ENCODE peak calls at places on chromosome 14, in ten cellular contexts. One of them, this sample, is unnamed.

GRCh38 chr14:102986810-102987579 is 64.5 kb downstream of the AMN start:
- DNase-seq in mammary epithelial cell: peak; percentile 99
- DNase-seq in upper lobe of right lung: no peak
- DNase-seq in A549: no peak
- DNase-seq in uterus: no peak
- DNase-seq in PC-3: peak; percentile 76
- DNase-seq in choroid plexus epithelial cell: peak; percentile 67
- DNase-seq in stomach: no peak
- DNase-seq in GM06990: no peak
- DNase-seq in AG10803: peak; percentile 36
- DNase-seq in this sample: peak; percentile 74

GRCh38 chr14:69154779-69155178 is 1.9 kb upstream of the DCAF5 start:
- DNase-seq in mammary epithelial cell: no peak
- DNase-seq in upper lobe of right lung: no peak
- DNase-seq in A549: peak; percentile 74
- DNase-seq in uterus: no peak
- DNase-seq in PC-3: peak; percentile 70
- DNase-seq in choroid plexus epithelial cell: peak; percentile 57
- DNase-seq in stomach: peak; percentile 55
- DNase-seq in GM06990: no peak
- DNase-seq in AG10803: no peak
- DNase-seq in this sample: peak; percentile 50

GRCh38 chr14:102748806-102749205 is 28.4 kb upstream of the TRAF3 start:
- DNase-seq in mammary epithelial cell: no peak
- DNase-seq in upper lobe of right lung: no peak
- DNase-seq in A549: no peak
- DNase-seq in uterus: no peak
- DNase-seq in PC-3: no peak
- DNase-seq in choroid plexus epithelial cell: no peak
- DNase-seq in stomach: no peak
- DNase-seq in GM06990: no peak
- DNase-seq in AG10803: no peak
- DNase-seq in this sample: no peak

GRCh38 chr14:76862546-76863282 is 36.5 kb downstream of the LRRC74A start:
- DNase-seq in mammary epithelial cell: no peak
- DNase-seq in upper lobe of right lung: no peak
- DNase-seq in A549: no peak
- DNase-seq in uterus: no peak
- DNase-seq in PC-3: no peak
- DNase-seq in choroid plexus epithelial cell: no peak
- DNase-seq in stomach: no peak
- DNase-seq in GM06990: no peak
- DNase-seq in AG10803: no peak
- DNase-seq in this sample: no peak

GRCh38 chr14:69315302-69315701 is 55.3 kb downstream of the GALNT16 start:
- DNase-seq in mammary epithelial cell: no peak
- DNase-seq in upper lobe of right lung: peak; percentile 30
- DNase-seq in A549: peak; percentile 27
- DNase-seq in uterus: peak; percentile 17
- DNase-seq in PC-3: peak; percentile 81
- DNase-seq in choroid plexus epithelial cell: peak; percentile 29
- DNase-seq in stomach: no peak
- DNase-seq in GM06990: no peak
- DNase-seq in AG10803: no peak
- DNase-seq in this sample: no peak

GRCh38 chr14:69226178-69226577 is 33.8 kb upstream of the GALNT16 start:
- DNase-seq in mammary epithelial cell: no peak
- DNase-seq in upper lobe of right lung: no peak
- DNase-seq in A549: no peak
- DNase-seq in uterus: no peak
- DNase-seq in PC-3: no peak
- DNase-seq in choroid plexus epithelial cell: no peak
- DNase-seq in stomach: no peak
- DNase-seq in GM06990: no peak
- DNase-seq in AG10803: no peak
- DNase-seq in this sample: peak; percentile 78

GRCh38 chr14:32980887-32981501 is 42.3 kb downstream of the NPAS3 start:
- DNase-seq in mammary epithelial cell: no peak
- DNase-seq in upper lobe of right lung: no peak
- DNase-seq in A549: no peak
- DNase-seq in uterus: no peak
- DNase-seq in PC-3: no peak
- DNase-seq in choroid plexus epithelial cell: no peak
- DNase-seq in stomach: no peak
- DNase-seq in GM06990: no peak
- DNase-seq in AG10803: no peak
- DNase-seq in this sample: no peak

GRCh38 chr14:68137704-68138619 is 318.4 kb downstream of the RAD51B start:
- DNase-seq in mammary epithelial cell: peak; percentile 99
- DNase-seq in upper lobe of right lung: no peak
- DNase-seq in A549: peak; percentile 98
- DNase-seq in uterus: peak; percentile 73
- DNase-seq in PC-3: peak; percentile 98
- DNase-seq in choroid plexus epithelial cell: peak; percentile 98
- DNase-seq in stomach: peak; percentile 32
- DNase-seq in GM06990: no peak
- DNase-seq in AG10803: peak; percentile 95
- DNase-seq in this sample: peak; percentile 87

GRCh38 chr14:20682127-20682434 is 2.3 kb upstream of the RNASE4 start:
- DNase-seq in mammary epithelial cell: no peak
- DNase-seq in upper lobe of right lung: no peak
- DNase-seq in A549: no peak
- DNase-seq in uterus: no peak
- DNase-seq in PC-3: no peak
- DNase-seq in choroid plexus epithelial cell: no peak
- DNase-seq in stomach: peak; percentile 53
- DNase-seq in GM06990: no peak
- DNase-seq in AG10803: no peak
- DNase-seq in this sample: no peak

GRCh38 chr14:92105845-92106094 is 612 bp downstream of the ATXN3 start:
- DNase-seq in mammary epithelial cell: no peak
- DNase-seq in upper lobe of right lung: peak; percentile 73
- DNase-seq in A549: peak; percentile 46
- DNase-seq in uterus: peak; percentile 55
- DNase-seq in PC-3: peak; percentile 41
- DNase-seq in choroid plexus epithelial cell: no peak
- DNase-seq in stomach: peak; percentile 38
- DNase-seq in GM06990: no peak
- DNase-seq in AG10803: peak; percentile 58
- DNase-seq in this sample: no peak

GRCh38 chr14:42421377-42422078 is 814.9 kb downstream of the LRFN5 start:
- DNase-seq in mammary epithelial cell: no peak
- DNase-seq in upper lobe of right lung: no peak
- DNase-seq in A549: no peak
- DNase-seq in uterus: no peak
- DNase-seq in PC-3: peak; percentile 12
- DNase-seq in choroid plexus epithelial cell: no peak
- DNase-seq in stomach: no peak
- DNase-seq in GM06990: no peak
- DNase-seq in AG10803: no peak
- DNase-seq in this sample: no peak

GRCh38 chr14:31303654-31304053 is 96.1 kb upstream of the HECTD1 start:
- DNase-seq in mammary epithelial cell: no peak
- DNase-seq in upper lobe of right lung: no peak
- DNase-seq in A549: no peak
- DNase-seq in uterus: no peak
- DNase-seq in PC-3: no peak
- DNase-seq in choroid plexus epithelial cell: no peak
- DNase-seq in stomach: no peak
- DNase-seq in GM06990: no peak
- DNase-seq in AG10803: no peak
- DNase-seq in this sample: no peak

GRCh38 chr14:31307618-31308017 is 100.0 kb upstream of the HECTD1 start:
- DNase-seq in mammary epithelial cell: no peak
- DNase-seq in upper lobe of right lung: no peak
- DNase-seq in A549: no peak
- DNase-seq in uterus: no peak
- DNase-seq in PC-3: no peak
- DNase-seq in choroid plexus epithelial cell: no peak
- DNase-seq in stomach: no peak
- DNase-seq in GM06990: no peak
- DNase-seq in AG10803: no peak
- DNase-seq in this sample: no peak

GRCh38 chr14:31312934-31313333 is 105.3 kb upstream of the HECTD1 start:
- DNase-seq in mammary epithelial cell: no peak
- DNase-seq in upper lobe of right lung: no peak
- DNase-seq in A549: no peak
- DNase-seq in uterus: no peak
- DNase-seq in PC-3: no peak
- DNase-seq in choroid plexus epithelial cell: no peak
- DNase-seq in stomach: no peak
- DNase-seq in GM06990: no peak
- DNase-seq in AG10803: no peak
- DNase-seq in this sample: no peak

GRCh38 chr14:31307198-31307597 is 99.6 kb upstream of the HECTD1 start:
- DNase-seq in mammary epithelial cell: no peak
- DNase-seq in upper lobe of right lung: no peak
- DNase-seq in A549: no peak
- DNase-seq in uterus: no peak
- DNase-seq in PC-3: peak; percentile 46
- DNase-seq in choroid plexus epithelial cell: no peak
- DNase-seq in stomach: no peak
- DNase-seq in GM06990: no peak
- DNase-seq in AG10803: no peak
- DNase-seq in this sample: no peak
- H3K4me3 ChIP-seq in mammary epithelial cell: no peak overlapping the region
- H3K4me3 ChIP-seq in upper lobe of right lung: no peak overlapping the region
- H3K4me3 ChIP-seq in A549: no peak overlapping the region
- H3K4me3 ChIP-seq in uterus: no peak overlapping the region
- H3K4me3 ChIP-seq in PC-3: no peak overlapping the region
- H3K4me3 ChIP-seq in choroid plexus epithelial cell: no peak overlapping the region
- H3K4me3 ChIP-seq in stomach: no peak overlapping the region
- H3K4me3 ChIP-seq in GM06990: no peak overlapping the region
- H3K4me3 ChIP-seq in AG10803: no peak overlapping the region
- H3K4me3 ChIP-seq in this sample: no peak overlapping the region

GRCh38 chr14:73753887-73754880 is 40.0 kb upstream of the PNMA1 start:
- DNase-seq in mammary epithelial cell: no peak
- DNase-seq in upper lobe of right lung: no peak
- DNase-seq in A549: no peak
- DNase-seq in uterus: no peak
- DNase-seq in PC-3: peak; percentile 56
- DNase-seq in choroid plexus epithelial cell: no peak
- DNase-seq in stomach: no peak
- DNase-seq in GM06990: peak; percentile 72
- DNase-seq in AG10803: peak; percentile 63
- DNase-seq in this sample: no peak

GRCh38 chr14:73754911-73755360 is 40.8 kb upstream of the PNMA1 start:
- DNase-seq in mammary epithelial cell: no peak
- DNase-seq in upper lobe of right lung: no peak
- DNase-seq in A549: no peak
- DNase-seq in uterus: no peak
- DNase-seq in PC-3: no peak
- DNase-seq in choroid plexus epithelial cell: peak; percentile 54
- DNase-seq in stomach: peak; percentile 71
- DNase-seq in GM06990: no peak
- DNase-seq in AG10803: peak; percentile 74
- DNase-seq in this sample: peak; percentile 69

GRCh38 chr14:73757381-73757780 is 43.2 kb upstream of the PNMA1 start:
- DNase-seq in mammary epithelial cell: no peak
- DNase-seq in upper lobe of right lung: no peak
- DNase-seq in A549: no peak
- DNase-seq in uterus: no peak
- DNase-seq in PC-3: no peak
- DNase-seq in choroid plexus epithelial cell: no peak
- DNase-seq in stomach: no peak
- DNase-seq in GM06990: no peak
- DNase-seq in AG10803: no peak
- DNase-seq in this sample: no peak

GRCh38 chr14:73753043-73753886 is 39.1 kb upstream of the PNMA1 start:
- DNase-seq in mammary epithelial cell: no peak
- DNase-seq in upper lobe of right lung: peak; percentile 76
- DNase-seq in A549: no peak
- DNase-seq in uterus: peak; percentile 77
- DNase-seq in PC-3: no peak
- DNase-seq in choroid plexus epithelial cell: no peak
- DNase-seq in stomach: peak; percentile 76
- DNase-seq in GM06990: no peak
- DNase-seq in AG10803: no peak
- DNase-seq in this sample: peak; percentile 33

DNA sequence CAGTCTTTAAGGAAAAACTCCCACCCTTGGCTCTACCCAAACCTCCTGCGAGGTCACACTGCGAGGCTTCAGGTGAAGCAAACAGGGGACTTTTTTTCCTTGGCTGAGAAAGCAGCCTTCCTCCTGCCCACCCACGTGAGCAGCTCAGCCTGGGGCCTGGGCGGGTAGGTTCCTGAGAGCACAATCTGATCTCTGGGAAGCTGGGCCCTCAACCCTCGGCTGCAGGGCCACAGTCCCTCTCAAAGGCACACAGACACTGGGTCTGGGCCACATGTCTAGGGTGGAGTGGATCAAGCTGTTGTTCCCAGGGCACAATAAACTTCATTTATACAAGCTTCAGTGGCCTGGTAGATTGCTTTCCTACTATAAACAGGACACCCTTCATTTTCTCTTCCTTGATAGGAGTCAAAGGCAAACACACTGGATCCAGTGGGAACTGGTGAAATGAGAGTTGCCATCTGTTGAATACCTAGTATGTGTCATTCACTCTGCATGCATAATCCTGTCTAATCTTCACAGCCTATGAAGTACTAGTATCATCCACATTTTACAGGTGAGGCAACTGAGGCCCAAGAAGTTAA is 41.3 kb upstream of the PNMA1 start:
- DNase-seq in mammary epithelial cell: peak; percentile 70
- DNase-seq in upper lobe of right lung: peak; percentile 78
- DNase-seq in A549: no peak
- DNase-seq in uterus: no peak
- DNase-seq in PC-3: no peak
- DNase-seq in choroid plexus epithelial cell: no peak
- DNase-seq in stomach: peak; percentile 55
- DNase-seq in GM06990: no peak
- DNase-seq in AG10803: no peak
- DNase-seq in this sample: no peak
- H3K4me3 ChIP-seq in mammary epithelial cell: no peak overlapping the region
- H3K4me3 ChIP-seq in upper lobe of right lung: peak overlapping the region; percentile 23
- H3K4me3 ChIP-seq in A549: no peak overlapping the region
- H3K4me3 ChIP-seq in uterus: no peak overlapping the region
- H3K4me3 ChIP-seq in PC-3: peak overlapping the region; percentile 2
- H3K4me3 ChIP-seq in choroid plexus epithelial cell: no peak overlapping the region
- H3K4me3 ChIP-seq in stomach: no peak overlapping the region
- H3K4me3 ChIP-seq in GM06990: peak overlapping the region; percentile 89
- H3K4me3 ChIP-seq in AG10803: peak overlapping the region; percentile 47
- H3K4me3 ChIP-seq in this sample: peak overlapping the region; percentile 31

GRCh38 chr14:93976477-93977057 is at the start of gene ASB2:
- DNase-seq in mammary epithelial cell: no peak
- DNase-seq in upper lobe of right lung: no peak
- DNase-seq in A549: no peak
- DNase-seq in uterus: peak; percentile 83
- DNase-seq in PC-3: no peak
- DNase-seq in choroid plexus epithelial cell: no peak
- DNase-seq in stomach: no peak
- DNase-seq in GM06990: no peak
- DNase-seq in AG10803: no peak
- DNase-seq in this sample: no peak
- H3K4me3 ChIP-seq in mammary epithelial cell: no peak within 1 kb of the TSS
- H3K4me3 ChIP-seq in upper lobe of right lung: peak within 1 kb of the TSS; percentile 11
- H3K4me3 ChIP-seq in A549: no peak within 1 kb of the TSS
- H3K4me3 ChIP-seq in uterus: peak within 1 kb of the TSS; percentile 45
- H3K4me3 ChIP-seq in PC-3: no peak within 1 kb of the TSS
- H3K4me3 ChIP-seq in choroid plexus epithelial cell: no peak within 1 kb of the TSS
- H3K4me3 ChIP-seq in stomach: peak within 1 kb of the TSS; percentile 43
- H3K4me3 ChIP-seq in GM06990: peak within 1 kb of the TSS; percentile 36
- H3K4me3 ChIP-seq in AG10803: no peak within 1 kb of the TSS
- H3K4me3 ChIP-seq in this sample: no peak within 1 kb of the TSS

GRCh38 chr14:57865066-57865449 is 834 bp downstream of the SLC35F4 start:
- DNase-seq in mammary epithelial cell: no peak
- DNase-seq in upper lobe of right lung: no peak
- DNase-seq in A549: no peak
- DNase-seq in uterus: no peak
- DNase-seq in PC-3: no peak
- DNase-seq in choroid plexus epithelial cell: no peak
- DNase-seq in stomach: no peak
- DNase-seq in GM06990: no peak
- DNase-seq in AG10803: no peak
- DNase-seq in this sample: no peak
- H3K4me3 ChIP-seq in mammary epithelial cell: no peak overlapping the region
- H3K4me3 ChIP-seq in upper lobe of right lung: no peak overlapping the region
- H3K4me3 ChIP-seq in A549: no peak overlapping the region
- H3K4me3 ChIP-seq in uterus: no peak overlapping the region
- H3K4me3 ChIP-seq in PC-3: no peak overlapping the region
- H3K4me3 ChIP-seq in choroid plexus epithelial cell: no peak overlapping the region
- H3K4me3 ChIP-seq in stomach: peak overlapping the region; percentile 12
- H3K4me3 ChIP-seq in GM06990: no peak overlapping the region
- H3K4me3 ChIP-seq in AG10803: no peak overlapping the region
- H3K4me3 ChIP-seq in this sample: no peak overlapping the region

This sample was measured in fibroblast of the aortic adventitia.